ENCODE peak calls at places on chromosome 17, in seven cellular contexts. J is uterus, A is lung, G is breast epithelium, M is mammary epithelial cell, H is cardiac muscle cell, P is MM.1S. K is an unnamed sample. For H3K27me3 and H3K9me3, the result is how much of the 10 kb centered on the place peaks cover.

GRCh38 chr17:83200231-83200699 is 120.9 kb downstream of the METRNL start:
- DNase-seq in J (peak), H (no peak), M (no peak), A (peak), P (peak), G (peak), K (peak)

GRCh38 chr17:76843703-76844484 is 24.3 kb upstream of the MGAT5B start:
- DNase-seq in P (no peak), M (no peak), G (no peak), H (no peak), A (no peak), J (no peak), K (no peak)

GRCh38 chr17:45296003-45296832 is 20.6 kb downstream of the MAP3K14 start:
- DNase-seq in M (peak), P (peak), G (no peak), A (no peak), H (no peak), J (no peak), K (no peak)

GRCh38 chr17:5821057-5821456 is 236.7 kb upstream of the NLRP1 start:
- DNase-seq in J (no peak), G (no peak), P (no peak), H (no peak), M (peak), A (peak), K (no peak)

GRCh38 chr17:78241277-78242023 is 10.0 kb downstream of the TMEM235 start:
- DNase-seq in H (peak), P (peak), G (no peak), A (no peak), J (no peak), M (peak), K (no peak)

GRCh38 chr17:80613732-80614071 is 69.1 kb downstream of the RPTOR start:
- DNase-seq in J (no peak), G (no peak), P (no peak), M (no peak), H (no peak), A (no peak), K (no peak)

GRCh38 chr17:45127583-45128300 is 4.6 kb downstream of the PLCD3 start:
- DNase-seq in M (peak), G (peak), J (peak), P (no peak), A (peak), H (peak), K (no peak)

GRCh38 chr17:34313164-34313563 is 6.1 kb upstream of the CCL8 start:
- DNase-seq in A (no peak), J (peak), M (no peak), P (no peak), H (no peak), G (no peak), K (no peak)

GRCh38 chr17:76371656-76372628 is 12.5 kb upstream of the SPHK1 start:
- DNase-seq in A (no peak), M (peak), G (no peak), J (no peak), H (no peak), P (no peak), K (no peak)

GRCh38 chr17:6107791-6108190 is 37.6 kb downstream of the WSCD1 start:
- DNase-seq in P (no peak), G (no peak), A (no peak), M (no peak), H (no peak), J (no peak), K (no peak)

GRCh38 chr17:1562178-1562643 is 381 bp downstream of the PITPNA start:
- DNase-seq in H (peak), A (peak), J (peak), M (no peak), P (no peak), G (no peak), K (no peak)

GRCh38 chr17:48001187-48001586 is 30.3 kb downstream of the CDK5RAP3 start:
- DNase-seq in J (no peak), H (no peak), G (no peak), M (no peak), P (no peak), A (no peak), K (no peak)

GRCh38 chr17:10234033-10234432 is 35.6 kb upstream of the GAS7 start:
- DNase-seq in P (no peak), H (no peak), A (no peak), J (no peak), G (no peak), M (no peak), K (no peak)

DNA sequence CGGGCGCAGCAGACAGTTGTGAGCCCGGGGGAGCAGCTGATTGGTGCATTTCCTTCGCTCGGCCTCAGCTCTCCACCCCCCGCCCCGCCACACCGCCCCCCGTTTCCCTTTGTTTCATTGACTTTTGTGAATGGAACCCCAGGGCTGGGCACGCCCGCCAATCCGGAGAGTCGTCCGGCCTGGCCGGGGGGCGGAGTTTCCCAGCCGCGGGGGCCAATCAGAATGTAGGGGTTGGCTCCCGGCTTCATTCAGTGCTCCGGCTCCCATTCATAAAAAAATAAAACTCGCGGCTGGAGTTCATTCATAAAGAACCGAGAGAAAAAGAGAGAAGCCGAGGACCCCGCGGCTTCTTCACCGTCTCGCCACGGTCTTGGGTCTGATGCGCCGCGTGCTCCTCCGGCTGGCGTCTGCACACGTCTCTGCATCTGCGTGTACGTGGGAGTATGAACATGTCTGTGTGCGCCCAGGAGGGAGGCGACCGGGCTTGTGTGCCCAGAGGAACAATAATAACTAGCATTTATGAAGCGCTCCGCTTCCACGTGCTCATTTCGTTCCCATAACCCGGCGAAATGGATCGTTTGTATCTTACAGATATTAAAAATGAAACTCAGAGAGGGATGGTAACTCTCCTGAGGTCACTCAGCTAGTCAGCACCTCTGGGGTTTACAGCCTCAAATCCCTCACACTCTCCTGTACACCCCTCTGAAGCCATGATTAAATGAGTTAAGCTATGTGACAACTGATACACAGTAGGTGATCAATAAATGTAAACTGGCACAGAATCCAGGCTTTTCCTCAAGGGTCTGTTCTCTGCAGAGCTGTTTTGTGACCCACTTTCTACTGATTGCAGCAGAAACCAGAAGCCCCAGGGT is at the start of gene ETV4:
- DNase-seq in P (peak), M (peak), G (peak), H (peak), A (peak), J (peak), K (peak)
- H3K27me3 ChIP-seq in P (half or more), M (under half), G (under half), H (half or more), A (under half), J (under half), K (under half)

GRCh38 chr17:26807024-26807423 is 486.9 kb upstream of the WSB1 start:
- DNase-seq in J (no peak), P (no peak), M (no peak), H (no peak), G (no peak), A (no peak), K (no peak)
- H3K9me3 ChIP-seq in J (under half), P (under half), M (half or more), H (under half), G (under half), A (under half), K (under half)

DNA sequence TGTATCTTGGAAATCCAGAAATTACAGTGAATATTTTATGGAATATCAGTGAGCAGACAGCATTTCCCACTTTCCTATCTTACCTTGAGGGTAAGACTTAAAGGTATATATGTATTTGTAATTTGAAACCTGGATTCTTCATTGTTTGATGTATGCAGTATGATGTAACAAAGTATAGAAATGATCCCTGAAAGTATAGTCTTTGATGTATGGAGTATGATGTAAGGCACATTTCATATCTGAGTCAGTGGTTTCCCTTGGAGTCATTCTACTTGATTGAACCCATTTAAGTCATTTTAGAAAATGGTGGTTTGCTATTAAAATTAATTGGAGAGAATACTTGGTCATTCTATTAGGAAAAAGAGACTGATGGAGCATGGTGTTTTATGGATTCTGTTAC is 10.1 kb downstream of the AMZ2 start:
- DNase-seq in H (no peak), G (no peak), J (no peak), A (no peak), P (no peak), M (no peak), K (no peak)
- H3K27ac ChIP-seq in H (no peak), G (no peak), J (peak), A (no peak), P (peak), M (no peak), K (no peak)

GRCh38 chr17:50196036-50196435 is 5.4 kb downstream of the COL1A1 start:
- DNase-seq in G (no peak), H (no peak), A (no peak), P (no peak), J (no peak), M (no peak), K (no peak)

GRCh38 chr17:50199651-50200446 is 1.6 kb downstream of the COL1A1 start:
- DNase-seq in P (peak), H (peak), A (peak), M (peak), J (peak), G (peak), K (peak)

GRCh38 chr17:50196826-50197225 is 4.6 kb downstream of the COL1A1 start:
- DNase-seq in G (no peak), A (no peak), H (no peak), J (no peak), M (peak), P (no peak), K (no peak)

GRCh38 chr17:50199211-50199633 is 2.2 kb downstream of the COL1A1 start:
- DNase-seq in G (no peak), H (no peak), A (no peak), M (no peak), P (no peak), J (no peak), K (no peak)

DNA sequence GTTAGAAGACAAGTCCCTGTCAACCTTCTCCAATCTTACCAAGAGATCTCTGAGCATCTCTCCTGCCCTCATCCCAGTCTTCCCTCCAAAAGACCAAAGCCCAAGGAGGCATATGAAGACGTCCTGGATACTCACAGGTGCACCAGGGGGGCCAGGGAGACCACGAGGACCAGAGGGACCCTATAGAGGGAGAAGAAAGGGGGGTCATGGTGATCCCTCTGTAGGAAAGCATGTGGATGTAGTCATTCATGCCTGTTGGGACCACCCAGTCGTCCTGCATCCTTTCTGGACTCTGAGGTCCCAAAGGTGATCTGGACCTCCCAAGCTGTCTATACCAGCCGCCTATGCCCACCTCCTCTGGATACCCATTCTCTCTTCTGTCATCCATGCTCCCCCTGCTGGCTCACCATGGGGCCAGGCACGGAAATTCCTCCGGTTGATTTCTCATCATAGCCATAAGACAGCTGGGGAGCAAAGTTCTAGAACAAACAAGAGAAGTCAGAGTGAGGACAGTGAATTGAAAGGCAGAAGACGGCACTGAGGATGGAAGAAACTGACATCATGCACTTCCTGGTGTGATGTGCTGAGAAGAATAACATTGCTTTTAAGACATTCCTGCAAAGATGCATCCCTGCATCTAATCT is 3.3 kb downstream of the COL1A1 start:
- DNase-seq in G (peak), M (peak), H (peak), P (peak), J (peak), A (peak), K (peak)
- H3K27me3 ChIP-seq in G (under half), M (under half), H (under half), P (half or more), J (under half), A (under half), K (under half)